ENCODE peak calls at places on chromosomes 1 and 21, in eight cellular contexts. One of them, this sample, is unnamed.

GRCh38 chr1:115911298-115911697 is 65.0 kb upstream of the SLC22A15 start:
- DNase-seq in activated T-helper 1 cell treated with Interleukin-2 at 50 U/mL for 16 hours: no peak
- DNase-seq in AG09309: no peak
- DNase-seq in lung: no peak
- DNase-seq in HCT116: no peak
- DNase-seq in ELR: no peak
- DNase-seq in CD8-positive, alpha-beta memory T cell: no peak
- DNase-seq in T-helper 2 cell: no peak
- DNase-seq in this sample: no peak

GRCh38 chr1:10378071-10378841 is 20.6 kb upstream of the PGD start:
- DNase-seq in activated T-helper 1 cell treated with Interleukin-2 at 50 U/mL for 16 hours: no peak
- DNase-seq in AG09309: no peak
- DNase-seq in lung: peak
- DNase-seq in HCT116: no peak
- DNase-seq in ELR: peak
- DNase-seq in CD8-positive, alpha-beta memory T cell: no peak
- DNase-seq in T-helper 2 cell: no peak
- DNase-seq in this sample: peak

GRCh38 chr1:150876111-150876434 is 326 bp downstream of the ARNT start:
- DNase-seq in activated T-helper 1 cell treated with Interleukin-2 at 50 U/mL for 16 hours: no peak
- DNase-seq in AG09309: no peak
- DNase-seq in lung: no peak
- DNase-seq in HCT116: peak
- DNase-seq in ELR: peak
- DNase-seq in CD8-positive, alpha-beta memory T cell: no peak
- DNase-seq in T-helper 2 cell: no peak
- DNase-seq in this sample: peak

GRCh38 chr1:217364220-217364619 is 266.7 kb downstream of the GPATCH2 start:
- DNase-seq in activated T-helper 1 cell treated with Interleukin-2 at 50 U/mL for 16 hours: no peak
- DNase-seq in AG09309: no peak
- DNase-seq in lung: no peak
- DNase-seq in HCT116: no peak
- DNase-seq in ELR: no peak
- DNase-seq in CD8-positive, alpha-beta memory T cell: no peak
- DNase-seq in T-helper 2 cell: no peak
- DNase-seq in this sample: no peak

GRCh38 chr1:182917386-182917785 is 35.6 kb downstream of the SHCBP1L start:
- DNase-seq in activated T-helper 1 cell treated with Interleukin-2 at 50 U/mL for 16 hours: no peak
- DNase-seq in AG09309: no peak
- DNase-seq in lung: no peak
- DNase-seq in HCT116: no peak
- DNase-seq in ELR: no peak
- DNase-seq in CD8-positive, alpha-beta memory T cell: no peak
- DNase-seq in T-helper 2 cell: no peak
- DNase-seq in this sample: no peak

GRCh38 chr1:109466440-109467300 is at the start of gene SYPL2:
- DNase-seq in activated T-helper 1 cell treated with Interleukin-2 at 50 U/mL for 16 hours: no peak
- DNase-seq in AG09309: no peak
- DNase-seq in lung: no peak
- DNase-seq in HCT116: no peak
- DNase-seq in ELR: peak
- DNase-seq in CD8-positive, alpha-beta memory T cell: no peak
- DNase-seq in T-helper 2 cell: no peak
- DNase-seq in this sample: peak

GRCh38 chr1:74771913-74772515 is 39.1 kb downstream of the TYW3 start:
- DNase-seq in activated T-helper 1 cell treated with Interleukin-2 at 50 U/mL for 16 hours: no peak
- DNase-seq in AG09309: peak
- DNase-seq in lung: no peak
- DNase-seq in HCT116: peak
- DNase-seq in ELR: peak
- DNase-seq in CD8-positive, alpha-beta memory T cell: no peak
- DNase-seq in T-helper 2 cell: no peak
- DNase-seq in this sample: peak

GRCh38 chr21:28068455-28069358 is 924.0 kb downstream of the LTN1 start:
- DNase-seq in activated T-helper 1 cell treated with Interleukin-2 at 50 U/mL for 16 hours: no peak
- DNase-seq in AG09309: no peak
- DNase-seq in lung: no peak
- DNase-seq in HCT116: no peak
- DNase-seq in ELR: no peak
- DNase-seq in CD8-positive, alpha-beta memory T cell: no peak
- DNase-seq in T-helper 2 cell: no peak
- DNase-seq in this sample: no peak

GRCh38 chr1:22613951-22614350 is 22.5 kb upstream of the C1QA start:
- DNase-seq in activated T-helper 1 cell treated with Interleukin-2 at 50 U/mL for 16 hours: no peak
- DNase-seq in AG09309: no peak
- DNase-seq in lung: no peak
- DNase-seq in HCT116: no peak
- DNase-seq in ELR: no peak
- DNase-seq in CD8-positive, alpha-beta memory T cell: no peak
- DNase-seq in T-helper 2 cell: no peak
- DNase-seq in this sample: no peak

GRCh38 chr1:52007228-52008073 is 17.0 kb upstream of the RAB3B start:
- DNase-seq in activated T-helper 1 cell treated with Interleukin-2 at 50 U/mL for 16 hours: no peak
- DNase-seq in AG09309: no peak
- DNase-seq in lung: no peak
- DNase-seq in HCT116: no peak
- DNase-seq in ELR: no peak
- DNase-seq in CD8-positive, alpha-beta memory T cell: no peak
- DNase-seq in T-helper 2 cell: no peak
- DNase-seq in this sample: peak

GRCh38 chr1:239979469-239979868 is 112.2 kb upstream of the FMN2 start:
- DNase-seq in activated T-helper 1 cell treated with Interleukin-2 at 50 U/mL for 16 hours: no peak
- DNase-seq in AG09309: no peak
- DNase-seq in lung: no peak
- DNase-seq in HCT116: no peak
- DNase-seq in ELR: no peak
- DNase-seq in CD8-positive, alpha-beta memory T cell: no peak
- DNase-seq in T-helper 2 cell: no peak
- DNase-seq in this sample: no peak

GRCh38 chr1:57131257-57131656 is 165.4 kb upstream of the C8B start:
- DNase-seq in activated T-helper 1 cell treated with Interleukin-2 at 50 U/mL for 16 hours: no peak
- DNase-seq in AG09309: no peak
- DNase-seq in lung: no peak
- DNase-seq in HCT116: no peak
- DNase-seq in ELR: no peak
- DNase-seq in CD8-positive, alpha-beta memory T cell: no peak
- DNase-seq in T-helper 2 cell: no peak
- DNase-seq in this sample: no peak

GRCh38 chr1:29689372-29690030 is 453.2 kb downstream of the PTPRU start:
- DNase-seq in activated T-helper 1 cell treated with Interleukin-2 at 50 U/mL for 16 hours: no peak
- DNase-seq in AG09309: no peak
- DNase-seq in lung: no peak
- DNase-seq in HCT116: no peak
- DNase-seq in ELR: no peak
- DNase-seq in CD8-positive, alpha-beta memory T cell: no peak
- DNase-seq in T-helper 2 cell: no peak
- DNase-seq in this sample: no peak

GRCh38 chr1:57843760-57844159 is 419.9 kb upstream of the DAB1 start:
- DNase-seq in activated T-helper 1 cell treated with Interleukin-2 at 50 U/mL for 16 hours: no peak
- DNase-seq in AG09309: peak
- DNase-seq in lung: no peak
- DNase-seq in HCT116: no peak
- DNase-seq in ELR: no peak
- DNase-seq in CD8-positive, alpha-beta memory T cell: no peak
- DNase-seq in T-helper 2 cell: no peak
- DNase-seq in this sample: peak

GRCh38 chr1:209038735-209039134 is 544.8 kb upstream of the CAMK1G start:
- DNase-seq in activated T-helper 1 cell treated with Interleukin-2 at 50 U/mL for 16 hours: no peak
- DNase-seq in AG09309: no peak
- DNase-seq in lung: no peak
- DNase-seq in HCT116: no peak
- DNase-seq in ELR: peak
- DNase-seq in CD8-positive, alpha-beta memory T cell: no peak
- DNase-seq in T-helper 2 cell: no peak
- DNase-seq in this sample: no peak

GRCh38 chr1:8818325-8818775 is 910 bp upstream of the RERE start:
- DNase-seq in activated T-helper 1 cell treated with Interleukin-2 at 50 U/mL for 16 hours: no peak
- DNase-seq in AG09309: peak
- DNase-seq in lung: no peak
- DNase-seq in HCT116: peak
- DNase-seq in ELR: peak
- DNase-seq in CD8-positive, alpha-beta memory T cell: no peak
- DNase-seq in T-helper 2 cell: no peak
- DNase-seq in this sample: peak

GRCh38 chr1:94318505-94319030 is 81.2 kb upstream of the ARHGAP29 start:
- DNase-seq in activated T-helper 1 cell treated with Interleukin-2 at 50 U/mL for 16 hours: no peak
- DNase-seq in AG09309: no peak
- DNase-seq in lung: no peak
- DNase-seq in HCT116: no peak
- DNase-seq in ELR: no peak
- DNase-seq in CD8-positive, alpha-beta memory T cell: no peak
- DNase-seq in T-helper 2 cell: no peak
- DNase-seq in this sample: no peak

GRCh38 chr1:229273507-229274232 is 2.8 kb downstream of the RAB4A start:
- DNase-seq in activated T-helper 1 cell treated with Interleukin-2 at 50 U/mL for 16 hours: no peak
- DNase-seq in AG09309: no peak
- DNase-seq in lung: no peak
- DNase-seq in HCT116: no peak
- DNase-seq in ELR: no peak
- DNase-seq in CD8-positive, alpha-beta memory T cell: no peak
- DNase-seq in T-helper 2 cell: no peak
- DNase-seq in this sample: peak

GRCh38 chr1:221602866-221603265 is 139.0 kb downstream of the DUSP10 start:
- DNase-seq in activated T-helper 1 cell treated with Interleukin-2 at 50 U/mL for 16 hours: no peak
- DNase-seq in AG09309: peak
- DNase-seq in lung: no peak
- DNase-seq in HCT116: no peak
- DNase-seq in ELR: peak
- DNase-seq in CD8-positive, alpha-beta memory T cell: no peak
- DNase-seq in T-helper 2 cell: no peak
- DNase-seq in this sample: peak

GRCh38 chr21:33510826-33511225 is 19.3 kb upstream of the DNAJC28 start:
- DNase-seq in activated T-helper 1 cell treated with Interleukin-2 at 50 U/mL for 16 hours: no peak
- DNase-seq in AG09309: no peak
- DNase-seq in lung: no peak
- DNase-seq in HCT116: no peak
- DNase-seq in ELR: no peak
- DNase-seq in CD8-positive, alpha-beta memory T cell: no peak
- DNase-seq in T-helper 2 cell: no peak
- DNase-seq in this sample: no peak

GRCh38 chr1:103326595-103326994 is 198.9 kb upstream of the RNPC3 start:
- DNase-seq in activated T-helper 1 cell treated with Interleukin-2 at 50 U/mL for 16 hours: no peak
- DNase-seq in AG09309: no peak
- DNase-seq in lung: no peak
- DNase-seq in HCT116: no peak
- DNase-seq in ELR: no peak
- DNase-seq in CD8-positive, alpha-beta memory T cell: no peak
- DNase-seq in T-helper 2 cell: no peak
- DNase-seq in this sample: no peak

GRCh38 chr1:167492509-167492910 is 25.8 kb downstream of the CD247 start:
- DNase-seq in activated T-helper 1 cell treated with Interleukin-2 at 50 U/mL for 16 hours: no peak
- DNase-seq in AG09309: no peak
- DNase-seq in lung: no peak
- DNase-seq in HCT116: no peak
- DNase-seq in ELR: no peak
- DNase-seq in CD8-positive, alpha-beta memory T cell: peak
- DNase-seq in T-helper 2 cell: peak
- DNase-seq in this sample: no peak

GRCh38 chr1:50272923-50273322 is 150.3 kb downstream of the DMRTA2 start:
- DNase-seq in activated T-helper 1 cell treated with Interleukin-2 at 50 U/mL for 16 hours: no peak
- DNase-seq in AG09309: no peak
- DNase-seq in lung: no peak
- DNase-seq in HCT116: no peak
- DNase-seq in ELR: no peak
- DNase-seq in CD8-positive, alpha-beta memory T cell: no peak
- DNase-seq in T-helper 2 cell: no peak
- DNase-seq in this sample: no peak

GRCh38 chr1:76291737-76292136 is 217.2 kb downstream of the ST6GALNAC3 start:
- DNase-seq in activated T-helper 1 cell treated with Interleukin-2 at 50 U/mL for 16 hours: no peak
- DNase-seq in AG09309: no peak
- DNase-seq in lung: no peak
- DNase-seq in HCT116: no peak
- DNase-seq in ELR: no peak
- DNase-seq in CD8-positive, alpha-beta memory T cell: no peak
- DNase-seq in T-helper 2 cell: no peak
- DNase-seq in this sample: no peak

GRCh38 chr1:16145030-16145987 is 10.6 kb downstream of the EPHA2 start:
- DNase-seq in activated T-helper 1 cell treated with Interleukin-2 at 50 U/mL for 16 hours: no peak
- DNase-seq in AG09309: no peak
- DNase-seq in lung: peak
- DNase-seq in HCT116: peak
- DNase-seq in ELR: peak
- DNase-seq in CD8-positive, alpha-beta memory T cell: no peak
- DNase-seq in T-helper 2 cell: no peak
- DNase-seq in this sample: peak

GRCh38 chr21:41878831-41879189 is 334 bp downstream of the PRDM15 start:
- DNase-seq in activated T-helper 1 cell treated with Interleukin-2 at 50 U/mL for 16 hours: peak
- DNase-seq in AG09309: peak
- DNase-seq in lung: peak
- DNase-seq in HCT116: peak
- DNase-seq in ELR: peak
- DNase-seq in CD8-positive, alpha-beta memory T cell: peak
- DNase-seq in T-helper 2 cell: peak
- DNase-seq in this sample: peak

GRCh38 chr1:1881727-1882126 is 9.2 kb downstream of the GNB1 start:
- DNase-seq in activated T-helper 1 cell treated with Interleukin-2 at 50 U/mL for 16 hours: no peak
- DNase-seq in AG09309: no peak
- DNase-seq in lung: no peak
- DNase-seq in HCT116: no peak
- DNase-seq in ELR: no peak
- DNase-seq in CD8-positive, alpha-beta memory T cell: peak
- DNase-seq in T-helper 2 cell: no peak
- DNase-seq in this sample: no peak

GRCh38 chr1:156177918-156178654 is 15.8 kb upstream of the SLC25A44 start:
- DNase-seq in activated T-helper 1 cell treated with Interleukin-2 at 50 U/mL for 16 hours: no peak
- DNase-seq in AG09309: no peak
- DNase-seq in lung: no peak
- DNase-seq in HCT116: no peak
- DNase-seq in ELR: no peak
- DNase-seq in CD8-positive, alpha-beta memory T cell: no peak
- DNase-seq in T-helper 2 cell: no peak
- DNase-seq in this sample: no peak

GRCh38 chr1:16073490-16074104 is at the start of gene FAM131C:
- DNase-seq in activated T-helper 1 cell treated with Interleukin-2 at 50 U/mL for 16 hours: peak
- DNase-seq in AG09309: no peak
- DNase-seq in lung: no peak
- DNase-seq in HCT116: no peak
- DNase-seq in ELR: peak
- DNase-seq in CD8-positive, alpha-beta memory T cell: no peak
- DNase-seq in T-helper 2 cell: peak
- DNase-seq in this sample: no peak

GRCh38 chr1:44700573-44700972 is 26.1 kb downstream of the ARMH1 start:
- DNase-seq in activated T-helper 1 cell treated with Interleukin-2 at 50 U/mL for 16 hours: no peak
- DNase-seq in AG09309: no peak
- DNase-seq in lung: no peak
- DNase-seq in HCT116: no peak
- DNase-seq in ELR: no peak
- DNase-seq in CD8-positive, alpha-beta memory T cell: no peak
- DNase-seq in T-helper 2 cell: no peak
- DNase-seq in this sample: no peak

GRCh38 chr1:221708076-221708571 is 33.8 kb downstream of the DUSP10 start:
- DNase-seq in activated T-helper 1 cell treated with Interleukin-2 at 50 U/mL for 16 hours: no peak
- DNase-seq in AG09309: no peak
- DNase-seq in lung: no peak
- DNase-seq in HCT116: no peak
- DNase-seq in ELR: no peak
- DNase-seq in CD8-positive, alpha-beta memory T cell: peak
- DNase-seq in T-helper 2 cell: peak
- DNase-seq in this sample: peak

GRCh38 chr1:145978860-145979745 is 14.6 kb downstream of the POLR3GL start:
- DNase-seq in activated T-helper 1 cell treated with Interleukin-2 at 50 U/mL for 16 hours: peak
- DNase-seq in AG09309: peak
- DNase-seq in lung: peak
- DNase-seq in HCT116: peak
- DNase-seq in ELR: peak
- DNase-seq in CD8-positive, alpha-beta memory T cell: peak
- DNase-seq in T-helper 2 cell: peak
- DNase-seq in this sample: peak

GRCh38 chr1:219507432-219507831 is 105.5 kb downstream of the ZC3H11B start:
- DNase-seq in activated T-helper 1 cell treated with Interleukin-2 at 50 U/mL for 16 hours: no peak
- DNase-seq in AG09309: peak
- DNase-seq in lung: no peak
- DNase-seq in HCT116: no peak
- DNase-seq in ELR: no peak
- DNase-seq in CD8-positive, alpha-beta memory T cell: no peak
- DNase-seq in T-helper 2 cell: no peak
- DNase-seq in this sample: peak

GRCh38 chr1:9400425-9401079 is 107.9 kb downstream of the SPSB1 start:
- DNase-seq in activated T-helper 1 cell treated with Interleukin-2 at 50 U/mL for 16 hours: no peak
- DNase-seq in AG09309: no peak
- DNase-seq in lung: no peak
- DNase-seq in HCT116: no peak
- DNase-seq in ELR: peak
- DNase-seq in CD8-positive, alpha-beta memory T cell: no peak
- DNase-seq in T-helper 2 cell: no peak
- DNase-seq in this sample: peak